ENCODE peak calls at places on chromosomes 6 and 20, in five cellular contexts. G is aorta; W is ovary; F is PC-9; V is CD8-positive, alpha-beta T cell. B is an unnamed sample.
A peak's percentile ranks its signal among the peaks of the same experiment; 100 is the strongest.

GRCh38 chr20:23257848-23258746 is 92.5 kb upstream of the NXT1 start:
- DNase-seq in W (no peak), F (no peak), G (no peak), V (no peak), B (no peak)

GRCh38 chr20:3340443-3340842 is 67.0 kb downstream of the DNAAF9 start:
- DNase-seq in G (no peak), W (peak; percentile 22), V (no peak), F (no peak), B (peak; percentile 84)

GRCh38 chr20:13243826-13244376 is 22.8 kb downstream of the ISM1 start:
- DNase-seq in W (no peak), G (no peak), V (no peak), F (no peak), B (no peak)

GRCh38 chr6:124056884-124057283 is 253.2 kb downstream of the NKAIN2 start:
- DNase-seq in G (no peak), V (no peak), F (no peak), W (no peak), B (no peak)

GRCh38 chr6:31203345-31203979 is 33.0 kb upstream of the POU5F1 start:
- DNase-seq in G (no peak), F (peak; percentile 52), V (peak; percentile 50), W (no peak), B (no peak)

GRCh38 chr20:52242237-52243230 is 51.0 kb upstream of the ZFP64 start:
- DNase-seq in G (no peak), V (no peak), F (no peak), W (no peak), B (no peak)

GRCh38 chr20:46040902-46041535 is 12.0 kb downstream of the SLC12A5 start:
- DNase-seq in F (peak; percentile 42), W (no peak), V (peak; percentile 55), G (no peak), B (no peak)

GRCh38 chr6:162005375-162005774 is 722.2 kb downstream of the PRKN start:
- DNase-seq in F (no peak), W (no peak), G (no peak), V (no peak), B (no peak)

GRCh38 chr20:40090236-40090635 is 598.8 kb downstream of the MAFB start:
- DNase-seq in F (no peak), W (no peak), V (no peak), G (no peak), B (no peak)

GRCh38 chr6:45900808-45901752 is 114.6 kb downstream of the CLIC5 start:
- DNase-seq in G (no peak), V (no peak), F (no peak), W (no peak), B (no peak)

GRCh38 chr20:1784586-1784985 is 110.6 kb upstream of the SIRPA start:
- DNase-seq in F (no peak), V (no peak), G (no peak), W (no peak), B (no peak)
- H3K27me3 ChIP-seq in F (no peaks in the 10 kb centered on the region), V (peaks cover 2% of the 10 kb centered on the region), G (no peaks in the 10 kb centered on the region), W (no peaks in the 10 kb centered on the region), B (peaks cover 22% of the 10 kb centered on the region)

DNA sequence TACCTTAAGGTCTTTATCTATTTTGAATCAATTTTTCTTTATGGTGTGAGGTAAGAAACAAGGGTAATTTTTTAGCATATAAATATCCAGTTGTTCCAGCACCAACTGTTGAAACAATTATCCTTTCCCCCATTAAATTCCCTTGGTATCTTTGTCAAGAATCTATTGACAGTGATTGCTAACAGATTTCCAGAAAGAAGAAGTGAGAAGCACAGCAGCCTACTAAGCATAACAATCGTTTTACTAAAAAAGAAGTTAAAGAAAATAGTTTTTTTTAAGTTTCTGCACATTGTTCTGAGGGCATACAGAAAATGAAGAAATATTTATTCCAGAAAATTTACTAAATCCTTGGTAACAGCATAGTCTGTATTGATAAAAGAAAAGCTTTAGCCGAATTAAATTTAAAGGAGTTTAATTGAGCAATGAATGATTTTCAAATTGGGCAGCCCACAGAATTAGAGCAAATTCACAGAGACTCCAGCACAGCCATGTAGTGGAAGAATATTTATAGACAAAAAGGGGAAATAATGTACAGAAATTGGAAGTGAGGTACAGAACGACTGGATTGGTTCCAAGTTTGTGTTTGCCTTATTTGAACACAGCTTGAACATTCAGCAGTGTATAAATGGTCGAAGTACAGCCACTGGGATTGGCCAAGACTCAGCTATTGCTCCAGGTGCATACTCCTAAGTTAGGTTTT is 97.9 kb upstream of the UST start:
- DNase-seq in G (no peak), V (no peak), W (no peak), F (no peak), B (no peak)
- H3K9me3 ChIP-seq in G (no peaks in the 10 kb centered on the region), V (no peaks in the 10 kb centered on the region), W (no peaks in the 10 kb centered on the region), F (peaks cover 5% of the 10 kb centered on the region), B (no peaks in the 10 kb centered on the region)

GRCh38 chr6:154246723-154247118 is 109.9 kb downstream of the IPCEF1 start:
- DNase-seq in V (no peak), G (no peak), W (no peak), F (no peak), B (no peak)
- H3K4me3 ChIP-seq in V (peak overlapping the region; percentile 69), G (no peak overlapping the region), W (no peak overlapping the region), F (no peak overlapping the region), B (no peak overlapping the region)

GRCh38 chr6:89412071-89413005 is at the start of gene RRAGD:
- DNase-seq in V (peak; percentile 48), G (peak; percentile 89), W (peak; percentile 45), F (peak; percentile 2), B (peak; percentile 84)

GRCh38 chr6:89411019-89411268 is 1.1 kb downstream of the RRAGD start:
- DNase-seq in F (peak; percentile 10), G (no peak), V (peak; percentile 15), W (peak; percentile 21), B (no peak)

GRCh38 chr6:89411269-89412070 is 603 bp downstream of the RRAGD start:
- DNase-seq in V (peak; percentile 16), F (peak; percentile 8), G (peak; percentile 84), W (peak; percentile 33), B (peak; percentile 41)

GRCh38 chr6:89414215-89414614 is 2.1 kb upstream of the RRAGD start:
- DNase-seq in G (no peak), V (no peak), W (no peak), F (no peak), B (no peak)

GRCh38 chr6:89413006-89413400 is 930 bp upstream of the RRAGD start:
- DNase-seq in F (peak; percentile 8), V (no peak), W (no peak), G (no peak), B (no peak)
- H3K27me3 ChIP-seq in F (peaks cover 15% of the 10 kb centered on the region), V (no peaks in the 10 kb centered on the region), W (no peaks in the 10 kb centered on the region), G (peaks cover 3% of the 10 kb centered on the region), B (no peaks in the 10 kb centered on the region)

GRCh38 chr6:92510137-92510536 is 909.2 kb downstream of the EPHA7 start:
- DNase-seq in G (no peak), W (no peak), F (no peak), V (no peak), B (no peak)

GRCh38 chr6:92504509-92504908 is 914.9 kb downstream of the EPHA7 start:
- DNase-seq in V (no peak), G (no peak), W (no peak), F (no peak), B (no peak)

DNA sequence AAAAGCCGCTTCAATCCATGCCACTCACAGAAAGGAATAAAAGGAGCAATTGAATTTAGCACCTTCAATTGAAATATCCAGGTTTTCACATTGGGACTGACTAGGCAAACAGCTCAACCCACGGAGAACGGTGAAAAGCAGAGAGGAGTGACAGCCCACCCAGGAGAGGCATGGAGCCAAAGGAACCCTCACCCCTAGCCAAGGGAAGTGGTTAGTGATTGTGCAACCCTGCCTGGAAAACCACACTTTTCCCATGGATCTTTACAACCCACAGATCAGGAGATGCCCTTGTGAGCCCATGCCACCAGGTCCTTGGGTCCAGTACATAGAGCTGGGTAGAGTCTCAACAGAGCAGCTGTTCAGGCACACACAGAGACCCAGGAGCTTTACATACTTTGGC is 911.8 kb downstream of the EPHA7 start:
- DNase-seq in W (no peak), V (no peak), F (no peak), G (no peak), B (no peak)
- H3K9me3 ChIP-seq in W (no peaks in the 10 kb centered on the region), V (no peaks in the 10 kb centered on the region), F (no peaks in the 10 kb centered on the region), G (peaks cover 4% of the 10 kb centered on the region), B (peaks cover 21% of the 10 kb centered on the region)

GRCh38 chr6:3741477-3741871 is 10.0 kb downstream of the PXDC1 start:
- DNase-seq in W (no peak), F (no peak), G (no peak), V (no peak), B (no peak)

GRCh38 chr6:3744211-3744900 is 7.2 kb downstream of the PXDC1 start:
- DNase-seq in G (peak; percentile 74), F (no peak), V (no peak), W (no peak), B (no peak)

GRCh38 chr6:3742076-3742425 is 9.5 kb downstream of the PXDC1 start:
- DNase-seq in G (no peak), W (no peak), V (no peak), F (no peak), B (no peak)

GRCh38 chr6:3743541-3743940 is 8.0 kb downstream of the PXDC1 start:
- DNase-seq in F (no peak), V (no peak), W (no peak), G (no peak), B (no peak)

DNA sequence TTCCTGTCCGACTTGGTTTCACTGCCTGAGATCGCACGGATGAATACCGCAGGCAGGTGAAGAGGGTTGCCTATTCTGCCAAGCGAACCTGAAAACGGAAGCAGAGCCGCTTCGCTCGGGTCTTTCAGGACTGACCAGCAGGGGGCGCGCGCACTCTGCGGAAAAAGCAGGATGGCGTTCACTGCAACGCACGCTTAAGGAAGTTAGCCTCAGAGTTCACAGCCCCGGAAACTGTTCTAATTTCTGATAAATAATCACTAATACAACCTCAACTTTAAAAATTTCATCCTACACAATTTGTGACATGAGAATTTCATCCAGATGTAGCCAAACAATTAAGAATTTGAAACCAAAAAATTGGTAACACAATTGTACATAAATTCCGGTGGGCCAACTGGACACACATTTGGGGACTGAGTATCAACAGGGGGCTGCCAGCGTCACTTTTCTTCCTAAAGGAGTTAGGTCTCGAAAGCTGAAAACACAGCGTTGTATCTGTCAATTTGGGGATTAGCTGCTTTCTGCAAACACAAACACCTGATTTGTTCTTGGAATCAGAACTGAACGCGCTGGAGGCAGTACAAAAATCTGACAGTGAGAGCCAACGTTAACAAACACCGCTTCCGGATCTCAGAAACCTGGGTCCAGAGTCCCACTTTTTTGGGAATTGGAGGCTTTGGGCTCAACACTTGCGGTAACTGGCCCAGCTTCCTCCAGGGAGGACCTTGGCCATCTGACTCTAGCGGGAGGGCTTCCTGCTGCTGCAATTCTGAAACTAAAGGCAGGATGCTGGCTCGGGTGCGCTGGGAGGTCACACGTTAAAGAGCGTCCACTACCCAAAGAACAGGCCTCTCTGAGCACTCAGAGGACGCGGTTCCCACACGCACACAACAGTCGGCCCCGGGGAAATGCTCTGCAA is 8.8 kb downstream of the PXDC1 start:
- DNase-seq in V (peak; percentile 95), F (peak; percentile 85), G (peak; percentile 97), W (peak; percentile 86), B (peak; percentile 84)
- H3K4me3 ChIP-seq in V (peak overlapping the region; percentile 22), F (no peak overlapping the region), G (peak overlapping the region; percentile 23), W (no peak overlapping the region), B (peak overlapping the region; percentile 34)

B was measured in heart left ventricle.